ENCODE peak calls at places on chromosome 11, in six cellular contexts. L is amygdala, X is endothelial cell of umbilical vein, K is ovary, M is AG10803, P is NCI-H1694. G is an unnamed sample.

GRCh38 chr11:130188047-130188446 is 28.5 kb downstream of the ST14 start:
- DNase-seq in M (no peak), X (no peak), K (no peak), L (no peak), P (no peak), G (no peak)

GRCh38 chr11:67584205-67584880 is 731 bp downstream of the GSTP1 start:
- DNase-seq in P (no peak), L (peak), X (peak), M (peak), K (peak), G (peak)

GRCh38 chr11:119029340-119030028 is 1.2 kb downstream of the SLC37A4 start:
- DNase-seq in M (no peak), X (no peak), P (no peak), K (peak), L (peak), G (peak)

GRCh38 chr11:118998388-118998717 is 415 bp downstream of the CENATAC start:
- DNase-seq in K (no peak), L (no peak), M (no peak), X (no peak), P (no peak), G (no peak)

GRCh38 chr11:70650075-70650909 is 252.0 kb downstream of the CTTN start:
- DNase-seq in P (no peak), L (peak), K (peak), X (peak), M (peak), G (peak)

GRCh38 chr11:127050141-127050632 is 49.6 kb upstream of the KIRREL3 start:
- DNase-seq in K (no peak), P (no peak), L (no peak), X (no peak), M (no peak), G (no peak)

GRCh38 chr11:34844466-34845112 is 71.6 kb downstream of the APIP start:
- DNase-seq in K (no peak), L (no peak), X (no peak), P (no peak), M (no peak), G (no peak)

GRCh38 chr11:116651757-116652237 is 121.0 kb downstream of the BUD13 start:
- DNase-seq in X (no peak), L (no peak), P (no peak), M (no peak), K (no peak), G (no peak)

GRCh38 chr11:924406-925157 is 1.1 kb upstream of the AP2A2 start:
- DNase-seq in K (no peak), X (no peak), P (no peak), L (no peak), M (no peak), G (no peak)

GRCh38 chr11:104663190-104664140 is 234.8 kb downstream of the CASP12 start:
- DNase-seq in K (no peak), X (no peak), M (peak), L (no peak), P (no peak), G (no peak)

GRCh38 chr11:31807791-31808074 is 3.4 kb downstream of the PAX6 start:
- DNase-seq in X (no peak), P (no peak), K (no peak), L (no peak), M (no peak), G (no peak)

GRCh38 chr11:962743-963142 is 37.1 kb downstream of the AP2A2 start:
- DNase-seq in M (no peak), X (no peak), L (no peak), P (no peak), K (no peak), G (no peak)

GRCh38 chr11:47130541-47130940 is 46.1 kb downstream of the ARFGAP2 start:
- DNase-seq in P (no peak), M (no peak), K (no peak), X (no peak), L (no peak), G (no peak)

GRCh38 chr11:87453531-87454089 is 415.9 kb downstream of the TMEM135 start:
- DNase-seq in P (no peak), M (no peak), K (no peak), L (no peak), X (no peak), G (no peak)

GRCh38 chr11:104645276-104646018 is 252.8 kb downstream of the CASP12 start:
- DNase-seq in K (no peak), X (no peak), L (no peak), M (no peak), P (no peak), G (no peak)

GRCh38 chr11:32779131-32779530 is 15.3 kb downstream of the CCDC73 start:
- DNase-seq in M (no peak), X (no peak), P (no peak), K (no peak), L (no peak), G (no peak)

GRCh38 chr11:196786-197731 is 4.2 kb downstream of the SCGB1C1 start:
- DNase-seq in L (no peak), K (no peak), M (no peak), P (no peak), X (no peak), G (peak)

GRCh38 chr11:131373326-131373725 is 2.9 kb downstream of the NTM start:
- DNase-seq in K (no peak), P (no peak), X (no peak), L (no peak), M (no peak), G (no peak)

GRCh38 chr11:92546089-92546488 is 321.5 kb downstream of the FAT3 start:
- DNase-seq in P (no peak), K (no peak), X (no peak), M (no peak), L (no peak), G (no peak)

GRCh38 chr11:118202599-118203422 is 22.0 kb downstream of the JAML start:
- DNase-seq in K (no peak), P (no peak), M (no peak), L (no peak), X (no peak), G (peak)

GRCh38 chr11:27291302-27291889 is 71.6 kb downstream of the CCDC34 start:
- DNase-seq in K (no peak), M (no peak), P (no peak), L (no peak), X (no peak), G (peak)

GRCh38 chr11:106466441-106467190 is 389.2 kb downstream of the AASDHPPT start:
- DNase-seq in M (peak), P (no peak), X (no peak), L (no peak), K (no peak), G (no peak)

GRCh38 chr11:117917591-117917990 is 11.6 kb downstream of the TMPRSS13 start:
- DNase-seq in L (no peak), K (no peak), P (no peak), X (no peak), M (no peak), G (no peak)

GRCh38 chr11:12719221-12719620 is 45.0 kb downstream of the TEAD1 start:
- DNase-seq in X (no peak), K (no peak), M (peak), P (no peak), L (no peak), G (no peak)

GRCh38 chr11:2256293-2256913 is 14.0 kb downstream of the ASCL2 start:
- DNase-seq in P (no peak), X (no peak), L (no peak), M (no peak), K (no peak), G (no peak)

GRCh38 chr11:116927163-116927772 is 89.8 kb upstream of the APOA1 start:
- DNase-seq in P (no peak), X (peak), L (no peak), K (no peak), M (no peak), G (no peak)

GRCh38 chr11:76086713-76087635 is 119.3 kb downstream of the WNT11 start:
- DNase-seq in X (no peak), M (peak), P (no peak), L (no peak), K (no peak), G (no peak)

GRCh38 chr11:105189586-105189985 is 50.0 kb upstream of the CARD18 start:
- DNase-seq in X (no peak), P (no peak), L (no peak), M (peak), K (no peak), G (no peak)

GRCh38 chr11:83195176-83195531 is 1.6 kb downstream of the ANKRD42 start:
- DNase-seq in X (no peak), K (no peak), M (no peak), P (no peak), L (no peak), G (no peak)

GRCh38 chr11:76217653-76218160 is 11.4 kb upstream of the WNT11 start:
- DNase-seq in K (no peak), M (no peak), P (no peak), L (no peak), X (no peak), G (no peak)

GRCh38 chr11:61697093-61697492 is 16.9 kb downstream of the DAGLA start:
- DNase-seq in X (no peak), L (no peak), M (no peak), K (no peak), P (no peak), G (no peak)

GRCh38 chr11:95659088-95659487 is 130.5 kb downstream of the FAM76B start:
- DNase-seq in P (no peak), X (no peak), M (peak), K (no peak), L (no peak), G (no peak)

GRCh38 chr11:67298786-67299185 is 4.5 kb upstream of the SSH3 start:
- DNase-seq in X (no peak), P (no peak), L (no peak), K (no peak), M (no peak), G (no peak)

GRCh38 chr11:97732011-97732632 is 1288.6 kb upstream of the CNTN5 start:
- DNase-seq in K (no peak), P (no peak), X (no peak), M (no peak), L (no peak), G (no peak)

G was measured in stomach.